ENCODE peak calls at places on chromosomes 4 and X, in seven cellular contexts. Q is cardiac muscle cell, L is right lobe of liver, K is osteocyte, J is mucosa of descending colon, C is GM13977, N is ovary. S is an unnamed sample.

GRCh38 chr4:59503731-59504130 is 1696.4 kb upstream of the ADGRL3 start:
- DNase-seq in K (no peak), N (no peak), L (no peak), C (no peak), Q (no peak), J (no peak), S (no peak)

GRCh38 chrX:51144828-51145442 is 187.7 kb upstream of the NUDT10 start:
- DNase-seq in N (no peak), Q (peak), K (no peak), C (peak), L (no peak), J (no peak), S (no peak)

GRCh38 chr4:2794707-2795557 is 2.0 kb downstream of the SH3BP2 start:
- DNase-seq in N (peak), K (no peak), L (peak), C (no peak), Q (peak), J (peak), S (peak)

GRCh38 chrX:41014776-41015175 is 70.5 kb upstream of the USP9X start:
- DNase-seq in N (no peak), C (no peak), Q (peak), L (no peak), K (no peak), J (no peak), S (no peak)

GRCh38 chrX:19673334-19674040 is 158.2 kb upstream of the MAP3K15 start:
- DNase-seq in J (peak), K (peak), Q (peak), C (no peak), L (no peak), N (peak), S (peak)

GRCh38 chrX:44071847-44072545 is 98.8 kb upstream of the NDP start:
- DNase-seq in C (no peak), K (no peak), Q (no peak), N (no peak), J (no peak), L (no peak), S (no peak)

GRCh38 chrX:51878056-51878455 is 15.4 kb upstream of the MAGED1 start:
- DNase-seq in C (no peak), Q (peak), J (no peak), L (no peak), N (no peak), K (no peak), S (no peak)

GRCh38 chr4:116005037-116005805 is 891.8 kb upstream of the NDST4 start:
- DNase-seq in Q (no peak), K (no peak), J (no peak), N (no peak), L (no peak), C (no peak), S (no peak)

GRCh38 chrX:7146026-7146702 is 1.3 kb upstream of the STS start:
- DNase-seq in Q (no peak), K (no peak), N (no peak), C (no peak), J (no peak), L (no peak), S (no peak)

GRCh38 chrX:7147431-7147977 is at the start of gene STS:
- DNase-seq in N (peak), L (peak), K (peak), J (peak), Q (peak), C (peak), S (peak)

GRCh38 chrX:7149421-7149820 is 1.5 kb upstream of the PUDP start:
- DNase-seq in J (no peak), K (no peak), N (no peak), Q (no peak), C (peak), L (no peak), S (no peak)

GRCh38 chrX:7146703-7147430 is 645 bp upstream of the STS start:
- DNase-seq in J (no peak), C (peak), Q (peak), L (no peak), K (no peak), N (no peak), S (peak)

GRCh38 chrX:7147978-7148824 is at the start of gene PUDP:
- DNase-seq in K (peak), L (peak), J (peak), N (peak), C (peak), Q (peak), S (peak)
- TF ChIP-seq CTCF in K (peak), L (peak), J (no peak), N (peak), C (peak), Q (no peak), S (peak)

GRCh38 chr4:177547985-177548384 is 105.7 kb upstream of the AGA start:
- DNase-seq in L (no peak), C (no peak), K (no peak), J (no peak), N (no peak), Q (peak), S (no peak)
- TF ChIP-seq CTCF in L (no peak), C (no peak), K (no peak), J (no peak), N (no peak), Q (no peak), S (no peak)

GRCh38 chrX:47958943-47959342 is 44.8 kb downstream of the ZNF182 start:
- DNase-seq in J (no peak), L (no peak), K (no peak), Q (peak), N (no peak), C (peak), S (no peak)
- TF ChIP-seq CTCF in J (no peak), L (no peak), K (no peak), Q (peak), N (no peak), C (no peak), S (no peak)

DNA sequence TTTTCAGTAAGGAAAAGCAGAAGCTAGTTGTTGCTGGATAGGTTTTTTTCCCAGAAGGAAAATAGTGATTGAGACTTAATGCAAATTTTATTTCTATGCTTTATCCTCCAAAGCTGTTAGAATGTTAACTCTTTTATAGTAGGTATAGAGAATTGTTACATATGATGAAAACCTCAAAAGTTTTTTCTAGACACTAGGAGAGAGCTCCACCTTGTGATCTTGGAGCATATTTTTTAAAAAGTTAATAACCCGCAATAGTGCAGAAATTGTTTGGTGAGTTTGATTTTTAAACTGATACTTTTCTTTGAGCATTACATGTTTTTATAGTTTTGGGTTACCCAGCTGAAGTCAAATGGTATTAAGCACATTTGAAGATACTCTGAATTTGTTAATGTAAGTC is 56.5 kb downstream of the STAG2 start:
- DNase-seq in N (no peak), Q (no peak), C (no peak), J (no peak), L (no peak), K (no peak), S (no peak)
- TF ChIP-seq CTCF in N (no peak), Q (peak), C (no peak), J (no peak), L (no peak), K (peak), S (no peak)

GRCh38 chrX:1244164-1245076 is 24.2 kb upstream of the CSF2RA start:
- DNase-seq in K (no peak), J (no peak), N (no peak), L (no peak), Q (no peak), C (peak), S (no peak)
- TF ChIP-seq CTCF in K (peak), J (no peak), N (no peak), L (no peak), Q (no peak), C (peak), S (no peak)

GRCh38 chrX:56788229-56788628 is 59.2 kb downstream of the NBDY start:
- DNase-seq in J (no peak), N (peak), L (peak), K (no peak), C (no peak), Q (no peak), S (no peak)
- TF ChIP-seq CTCF in J (no peak), N (no peak), L (no peak), K (no peak), C (peak), Q (no peak), S (no peak)

DNA sequence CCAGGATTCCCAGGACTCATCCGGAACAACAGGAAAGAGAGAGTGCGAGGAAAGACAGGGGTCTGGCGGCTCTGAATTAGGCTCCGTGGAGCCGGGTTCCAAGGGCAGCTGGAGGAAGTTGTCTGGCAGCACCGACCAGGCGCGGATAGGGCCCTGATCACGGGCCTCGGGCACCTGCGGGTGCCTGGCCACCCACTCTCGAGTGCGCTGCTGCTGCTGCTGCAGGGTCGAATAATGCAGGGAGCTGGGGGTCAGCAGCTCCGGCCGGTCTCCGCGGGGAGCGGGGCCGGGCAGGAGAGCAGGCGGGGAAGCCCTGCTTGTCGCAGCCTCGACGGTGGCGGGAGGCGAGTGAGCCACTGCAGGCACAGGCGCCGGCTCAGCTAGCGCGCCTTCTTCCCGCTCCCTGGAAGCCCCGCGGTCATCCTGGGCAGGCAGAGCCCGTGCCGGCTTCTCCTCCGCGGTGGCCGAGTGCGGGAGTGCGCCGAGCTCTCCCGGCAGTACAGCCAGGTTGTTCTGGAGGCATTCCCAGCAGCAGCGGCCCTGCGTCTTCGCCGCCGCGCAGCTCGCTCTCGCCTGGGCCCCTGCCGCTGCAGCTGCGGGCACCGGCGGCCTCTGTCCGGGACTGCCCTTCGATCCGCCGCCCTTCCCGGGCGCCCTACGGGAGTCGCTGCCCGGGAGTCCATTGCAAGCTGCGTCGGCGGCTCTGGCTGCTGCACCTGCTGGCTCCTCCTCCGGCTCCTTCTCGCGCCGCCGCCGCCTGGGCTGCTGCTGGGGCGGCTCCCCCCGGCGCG is 1.0 kb downstream of the SOWAHB start:
- DNase-seq in C (peak), Q (peak), K (no peak), J (peak), N (peak), L (peak), S (no peak)
- TF ChIP-seq CTCF in C (no peak), Q (no peak), K (no peak), J (no peak), N (no peak), L (no peak), S (no peak)

GRCh38 chrX:13805241-13805640 is 11.7 kb downstream of the GPM6B start:
- DNase-seq in N (no peak), Q (no peak), K (no peak), J (no peak), C (peak), L (no peak), S (no peak)
- TF ChIP-seq CTCF in N (no peak), Q (no peak), K (no peak), J (no peak), C (no peak), L (no peak), S (no peak)

S was measured in gastrocnemius medialis.